ENCODE peak calls at places on chromosome 15, in six cellular contexts. U is tibial nerve, W is ovary, K is IMR-90, H is transverse colon, X is testis. E is an unnamed sample.

GRCh38 chr15:68310178-68310810 is 32.7 kb downstream of the FEM1B start:
- DNase-seq in U (peak), H (no peak), W (peak), X (peak), K (no peak), E (no peak)

GRCh38 chr15:69504352-69505040 is 51.9 kb downstream of the RPLP1 start:
- DNase-seq in W (no peak), U (no peak), X (no peak), H (no peak), K (no peak), E (no peak)

GRCh38 chr15:57751177-57751800 is 44.8 kb downstream of the POLR2M start:
- DNase-seq in X (no peak), U (no peak), W (no peak), H (no peak), K (peak), E (peak)

GRCh38 chr15:87843312-87843711 is 413.2 kb downstream of the NTRK3 start:
- DNase-seq in X (no peak), K (no peak), W (no peak), U (no peak), H (no peak), E (no peak)

GRCh38 chr15:66405605-66406004 is 18.9 kb downstream of the MAP2K1 start:
- DNase-seq in W (no peak), H (no peak), U (no peak), X (no peak), K (peak), E (no peak)

GRCh38 chr15:76465728-76466127 is 129.2 kb downstream of the ISL2 start:
- DNase-seq in X (no peak), U (no peak), K (no peak), H (no peak), W (no peak), E (no peak)

GRCh38 chr15:73388256-73388781 is 19.6 kb upstream of the HCN4 start:
- DNase-seq in W (no peak), K (peak), H (no peak), U (no peak), X (no peak), E (no peak)

GRCh38 chr15:48190932-48191573 is 412 bp upstream of the CTXN2 start:
- DNase-seq in W (peak), K (peak), X (peak), H (peak), U (peak), E (peak)

GRCh38 chr15:51229907-51230328 is 108.5 kb downstream of the CYP19A1 start:
- DNase-seq in K (peak), H (no peak), U (peak), W (no peak), X (no peak), E (peak)

GRCh38 chr15:56835598-56836275 is 82.7 kb upstream of the TCF12 start:
- DNase-seq in K (peak), H (no peak), W (peak), X (peak), U (no peak), E (no peak)

GRCh38 chr15:84714816-84715215 is 1.1 kb downstream of the SEC11A start:
- DNase-seq in K (no peak), U (no peak), W (no peak), H (no peak), X (no peak), E (peak)

GRCh38 chr15:68768321-68768720 is 52.4 kb downstream of the ANP32A start:
- DNase-seq in K (peak), H (no peak), X (no peak), W (no peak), U (no peak), E (no peak)

GRCh38 chr15:47301481-47301880 is 415.8 kb upstream of the SEMA6D start:
- DNase-seq in U (no peak), K (no peak), H (peak), W (no peak), X (no peak), E (no peak)

GRCh38 chr15:89097313-89097712 is 9.1 kb downstream of the ABHD2 start:
- DNase-seq in U (no peak), X (no peak), K (no peak), H (no peak), W (no peak), E (no peak)

GRCh38 chr15:67806539-67806935 is 18.8 kb upstream of the SKOR1 start:
- DNase-seq in X (no peak), H (no peak), U (no peak), K (no peak), W (no peak), E (no peak)

GRCh38 chr15:48675436-48675835 is 29.9 kb upstream of the FBN1 start:
- DNase-seq in W (no peak), K (peak), H (no peak), U (no peak), X (no peak), E (no peak)

GRCh38 chr15:84725001-84725491 is 9.1 kb upstream of the SEC11A start:
- DNase-seq in U (no peak), K (peak), H (no peak), X (peak), W (no peak), E (peak)

GRCh38 chr15:25718597-25718996 is 144.5 kb downstream of the ATP10A start:
- DNase-seq in U (no peak), K (no peak), W (no peak), H (no peak), X (no peak), E (no peak)

GRCh38 chr15:80992436-80992835 is 2.8 kb upstream of the MESD start:
- DNase-seq in K (no peak), X (no peak), W (no peak), H (no peak), U (no peak), E (no peak)

GRCh38 chr15:78837543-78837942 is 26.3 kb upstream of the ADAMTS7 start:
- DNase-seq in K (no peak), H (no peak), U (no peak), X (no peak), W (no peak), E (no peak)

GRCh38 chr15:56984681-56985515 is 66.5 kb downstream of the TCF12 start:
- DNase-seq in W (no peak), K (peak), X (no peak), H (no peak), U (no peak), E (peak)

GRCh38 chr15:95812491-95812890 is 518.0 kb upstream of the NR2F2 start:
- DNase-seq in X (no peak), H (no peak), K (peak), U (no peak), W (no peak), E (no peak)

GRCh38 chr15:94297543-94297942 is 66.2 kb downstream of the MCTP2 start:
- DNase-seq in U (no peak), X (no peak), K (no peak), H (no peak), W (no peak), E (peak)

GRCh38 chr15:68126415-68126814 is 72.3 kb downstream of the PIAS1 start:
- DNase-seq in H (peak), W (peak), K (no peak), U (no peak), X (no peak), E (no peak)

GRCh38 chr15:42166225-42166940 is 9.9 kb upstream of the PLA2G4F start:
- DNase-seq in W (no peak), U (no peak), K (no peak), X (no peak), H (no peak), E (no peak)

GRCh38 chr15:39887832-39888231 is 32.2 kb downstream of the GPR176 start:
- DNase-seq in H (peak), K (peak), X (peak), W (no peak), U (peak), E (peak)

GRCh38 chr15:79896131-79896633 is 632 bp downstream of the MTHFS start:
- DNase-seq in H (no peak), W (no peak), U (no peak), K (no peak), X (no peak), E (peak)

GRCh38 chr15:57560976-57561711 is 30.6 kb upstream of the MYZAP start:
- DNase-seq in X (peak), K (peak), W (peak), U (peak), H (peak), E (peak)

GRCh38 chr15:65796610-65797012 is 4.5 kb upstream of the DENND4A start:
- DNase-seq in H (no peak), K (peak), W (no peak), X (no peak), U (no peak), E (peak)

GRCh38 chr15:92809880-92810361 is 90.2 kb upstream of the CHD2 start:
- DNase-seq in K (peak), W (peak), U (peak), H (peak), X (peak), E (peak)

DNA sequence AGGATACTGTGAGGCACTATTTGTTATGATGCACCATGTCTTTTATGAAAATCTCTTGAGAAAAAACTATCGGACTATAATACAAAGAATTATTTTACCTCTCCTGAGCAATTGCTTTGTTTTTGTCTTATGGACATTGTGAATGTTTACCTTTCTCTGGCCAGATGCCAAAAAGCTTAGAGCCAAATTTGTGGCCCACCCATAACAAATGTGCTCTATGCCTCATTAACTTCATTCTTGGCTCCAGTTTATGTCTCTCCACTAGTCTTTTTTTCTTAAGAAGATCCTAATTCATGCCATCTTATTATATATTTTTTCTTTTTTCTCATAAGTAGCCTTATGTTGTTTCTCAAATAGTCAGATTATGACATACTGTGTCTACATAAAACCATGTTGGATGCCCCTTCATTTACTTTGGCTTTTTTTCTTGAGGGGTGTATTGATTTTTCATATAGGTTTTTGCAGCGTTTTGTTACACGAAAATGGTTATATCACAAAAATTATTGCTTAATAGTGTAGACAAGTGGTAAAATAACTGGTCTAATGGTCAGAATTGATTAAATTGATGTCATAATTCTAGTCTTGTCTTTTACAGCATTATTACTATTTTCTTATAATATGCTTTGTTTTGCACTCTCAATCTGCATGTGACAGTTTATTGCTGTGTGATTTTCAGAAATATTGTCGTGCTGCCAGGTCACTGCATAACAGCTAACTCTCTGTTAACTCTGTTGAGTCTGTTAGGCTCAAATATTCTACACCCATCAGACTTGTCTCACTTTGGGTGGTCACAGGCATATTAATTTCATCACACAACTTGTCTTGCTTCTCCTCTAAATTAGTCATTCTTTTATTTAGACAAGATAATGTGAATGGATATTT is 18.2 kb downstream of the SENP8 start:
- DNase-seq in H (no peak), W (no peak), X (no peak), K (no peak), U (no peak), E (no peak)
- TF ChIP-seq POLR2A in H (no peak), W (no peak), X (no peak), K (no peak), U (no peak), E (no peak)

GRCh38 chr15:98221577-98221976 is 261.1 kb downstream of the ARRDC4 start:
- DNase-seq in X (no peak), U (no peak), H (no peak), K (no peak), W (no peak), E (no peak)
- TF ChIP-seq POLR2A in X (no peak), U (no peak), H (no peak), K (no peak), W (no peak), E (no peak)

DNA sequence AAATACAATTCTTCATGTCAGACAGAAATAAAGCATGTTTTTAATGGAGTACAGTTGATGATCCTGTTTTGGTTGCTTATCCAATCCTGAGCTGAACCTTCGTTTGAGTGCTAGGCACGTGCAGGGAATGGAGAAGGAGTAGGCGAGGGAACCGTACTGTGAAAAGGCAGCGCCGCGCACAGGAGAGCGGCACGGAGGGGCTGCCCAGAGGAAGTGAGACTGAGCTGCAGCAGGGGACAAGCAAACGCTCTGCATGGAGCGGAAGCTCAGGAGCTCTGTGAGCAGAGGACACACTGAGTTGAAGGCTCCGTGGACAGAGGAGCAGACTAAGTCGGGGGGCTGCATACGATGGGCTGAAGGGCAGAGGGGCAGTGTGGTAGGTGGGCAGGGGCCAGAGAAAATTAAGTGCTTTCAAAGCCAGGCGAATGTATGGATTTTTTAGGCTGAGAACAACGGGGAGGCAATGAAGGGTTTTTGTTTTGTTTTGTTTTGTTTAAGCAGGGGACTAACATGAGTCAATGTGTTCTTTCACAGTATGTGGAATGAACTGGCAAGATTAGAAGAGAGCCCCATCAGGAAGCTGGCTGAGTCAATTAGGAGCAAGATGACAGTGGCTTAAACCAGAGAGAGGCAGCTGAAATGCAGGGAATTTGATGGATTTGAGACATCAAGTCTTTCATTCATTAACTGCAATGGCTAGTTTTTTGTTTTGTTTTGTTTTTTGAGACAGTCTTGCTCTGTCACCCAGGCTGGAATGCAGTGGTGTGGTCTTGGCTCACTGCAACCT is 23.8 kb upstream of the TM2D3 start:
- DNase-seq in W (no peak), H (no peak), K (peak), U (no peak), X (no peak), E (no peak)
- TF ChIP-seq POLR2A in W (no peak), H (no peak), K (no peak), U (no peak), X (no peak), E (no peak)

GRCh38 chr15:99250494-99251435 is 516 bp upstream of the LRRC28 start:
- DNase-seq in U (peak), W (peak), K (peak), X (peak), H (peak), E (peak)
- TF ChIP-seq POLR2A in U (peak), W (peak), K (peak), X (peak), H (peak), E (peak)

DNA sequence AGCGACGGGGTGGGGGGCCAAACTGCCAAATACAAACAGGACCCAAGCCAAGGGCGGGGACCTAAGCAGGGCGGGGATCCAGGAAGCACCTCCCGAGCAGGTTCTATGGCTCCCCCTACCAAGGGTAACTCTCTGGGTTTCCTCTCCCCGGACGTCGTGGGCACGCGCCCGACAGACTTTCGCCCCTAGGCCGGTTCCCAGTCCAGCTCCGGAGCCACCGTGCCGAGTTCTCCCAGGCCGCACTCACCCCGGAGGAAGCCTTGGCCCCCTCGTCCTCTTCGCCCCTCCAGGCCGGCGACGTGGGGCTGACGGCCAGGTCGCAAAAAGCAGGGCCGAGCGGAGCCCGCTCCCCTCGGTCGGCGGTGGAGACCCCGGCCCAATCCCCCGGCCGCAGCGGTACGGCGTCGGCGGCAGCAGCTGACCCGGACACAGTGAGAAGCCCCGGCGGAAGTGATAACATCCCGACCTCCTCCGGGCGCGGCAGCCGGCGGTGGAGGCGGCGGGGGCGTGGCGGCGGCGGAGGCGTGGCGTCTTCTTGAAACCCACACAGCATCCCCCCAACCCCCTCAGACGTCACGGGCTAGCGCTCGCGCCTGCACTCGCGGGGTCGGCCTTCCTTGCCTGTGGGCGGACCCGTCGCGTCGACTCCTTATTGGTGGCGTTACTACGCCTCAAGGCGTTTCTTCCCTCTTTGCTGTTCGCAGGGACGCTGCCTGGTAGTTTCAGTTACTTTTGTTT is at the start of gene BNIP2:
- DNase-seq in W (peak), U (peak), K (peak), X (peak), H (peak), E (peak)
- TF ChIP-seq POLR2A in W (peak), U (peak), K (peak), X (peak), H (peak), E (peak)

GRCh38 chr15:62850791-62851291 is 191.7 kb upstream of the TPM1 start:
- DNase-seq in K (peak), H (no peak), U (no peak), X (no peak), W (no peak), E (no peak)
- TF ChIP-seq POLR2A in K (no peak), H (no peak), U (no peak), X (no peak), W (no peak), E (no peak)

GRCh38 chr15:90401499-90401898 is 13.5 kb downstream of the IQGAP1 start:
- DNase-seq in U (no peak), H (no peak), W (no peak), K (no peak), X (no peak), E (no peak)

GRCh38 chr15:90400005-90400758 is 12.1 kb downstream of the IQGAP1 start:
- DNase-seq in W (no peak), K (no peak), H (no peak), X (no peak), U (no peak), E (peak)

GRCh38 chr15:90402806-90403205 is 14.8 kb downstream of the IQGAP1 start:
- DNase-seq in W (no peak), K (no peak), U (no peak), X (no peak), H (no peak), E (no peak)

GRCh38 chr15:90402230-90402629 is 14.2 kb downstream of the IQGAP1 start:
- DNase-seq in W (peak), K (peak), U (peak), H (no peak), X (no peak), E (peak)

DNA sequence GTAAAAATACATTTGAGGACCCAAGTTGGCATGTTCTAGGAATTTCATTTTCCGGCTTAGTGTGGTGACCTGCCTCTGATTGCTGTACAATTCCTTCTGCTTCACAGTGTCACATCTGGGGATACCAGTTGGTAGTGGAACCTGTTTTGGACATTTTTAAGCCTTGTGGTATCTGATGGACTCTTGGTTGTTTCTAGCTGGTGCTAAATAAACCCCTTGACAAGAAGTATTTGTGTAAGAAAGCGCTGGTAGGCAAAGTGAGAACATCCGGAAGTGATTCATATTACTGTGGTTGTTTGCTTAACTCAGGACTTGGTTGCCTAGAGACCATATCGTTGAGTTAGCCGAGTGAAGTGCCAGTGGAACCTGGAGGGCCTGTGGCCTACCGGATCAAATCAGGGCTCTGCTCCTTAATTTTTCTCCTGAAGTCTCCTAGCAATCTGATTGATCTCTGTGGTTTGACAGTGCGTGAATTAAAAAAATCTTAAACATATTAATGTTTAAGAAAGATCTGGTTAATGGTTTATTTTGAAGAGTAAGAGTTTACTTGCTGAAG is 12.8 kb downstream of the IQGAP1 start:
- DNase-seq in U (peak), X (peak), H (peak), W (peak), K (peak), E (peak)
- TF ChIP-seq POLR2A in U (no peak), X (no peak), H (peak), W (no peak), K (peak), E (no peak)